ENCODE peak calls at places on chromosomes 2 and 18, in seven cellular contexts. N is fibroblast of villous mesenchyme; T is CD8-positive, alpha-beta T cell; K is lung; H is PC-9; Y is naive thymus-derived CD4-positive, alpha-beta T cell; X is cardiac fibroblast. B is an unnamed sample.
A peak's percentile ranks its signal among the peaks of the same experiment; 100 is the strongest.

GRCh38 chr2:98923244-98923940 is 12.6 kb downstream of the CRACDL start:
- DNase-seq in N (no peak), X (no peak), K (no peak), T (no peak), Y (no peak), H (no peak), B (no peak)

GRCh38 chr2:210503622-210504300 is 27.2 kb upstream of the LANCL1 start:
- DNase-seq in K (no peak), Y (no peak), H (no peak), T (no peak), X (peak; percentile 9), N (no peak), B (no peak)

GRCh38 chr2:173002751-173003541 is 72.7 kb upstream of the MAP3K20 start:
- DNase-seq in Y (no peak), K (no peak), T (no peak), N (no peak), X (no peak), H (no peak), B (no peak)

GRCh38 chr2:157990173-157990572 is 111.5 kb upstream of the UPP2 start:
- DNase-seq in N (no peak), X (no peak), T (no peak), Y (no peak), H (no peak), K (no peak), B (no peak)

GRCh38 chr2:183149489-183149888 is 25.2 kb downstream of the NUP35 start:
- DNase-seq in X (peak; percentile 33), N (peak; percentile 69), T (no peak), K (no peak), H (no peak), Y (no peak), B (no peak)

GRCh38 chr2:74778381-74779371 is 55.3 kb upstream of the HK2 start:
- DNase-seq in T (no peak), N (no peak), K (no peak), X (peak; percentile 22), Y (no peak), H (no peak), B (no peak)

GRCh38 chr2:159091381-159091780 is 122.9 kb downstream of the TANC1 start:
- DNase-seq in Y (no peak), K (no peak), X (peak; percentile 89), H (no peak), N (peak; percentile 79), T (no peak), B (no peak)

GRCh38 chr2:50006327-50006726 is 852.0 kb upstream of the FSHR start:
- DNase-seq in H (no peak), X (no peak), T (no peak), K (no peak), N (no peak), Y (no peak), B (no peak)

GRCh38 chr2:126495189-126495588 is 160.8 kb upstream of the GYPC start:
- DNase-seq in Y (no peak), K (no peak), H (no peak), X (no peak), N (no peak), T (no peak), B (no peak)

GRCh38 chr18:59792353-59792752 is 95.1 kb upstream of the CCBE1 start:
- DNase-seq in H (no peak), X (no peak), T (no peak), N (no peak), Y (no peak), K (no peak), B (no peak)

DNA sequence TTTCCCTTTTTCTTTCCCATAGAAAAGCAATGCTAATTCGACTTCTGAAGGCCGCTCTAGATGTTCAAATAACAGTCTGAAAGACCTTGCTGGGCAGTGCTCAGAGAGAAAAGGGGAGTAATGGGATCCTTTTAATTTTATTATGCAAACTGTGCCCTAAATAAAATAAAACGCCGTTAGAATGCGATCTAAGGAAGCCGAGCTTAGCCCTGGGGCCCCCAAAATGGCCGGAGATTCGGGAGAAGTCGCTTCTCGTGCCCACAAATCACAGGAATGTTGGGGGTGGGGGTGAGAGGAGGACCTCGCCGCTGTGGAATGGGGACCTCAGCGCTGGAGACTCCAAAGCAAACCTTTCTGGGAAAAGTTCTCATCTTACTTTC is 8.4 kb upstream of the POU3F3 start:
- DNase-seq in X (no peak), T (no peak), H (no peak), N (no peak), K (no peak), Y (no peak), B (no peak)
- H3K4me3 ChIP-seq in X (no peak overlapping the region), T (no peak overlapping the region), H (no peak overlapping the region), N (no peak overlapping the region), K (no peak overlapping the region), Y (no peak overlapping the region), B (no peak overlapping the region)

DNA sequence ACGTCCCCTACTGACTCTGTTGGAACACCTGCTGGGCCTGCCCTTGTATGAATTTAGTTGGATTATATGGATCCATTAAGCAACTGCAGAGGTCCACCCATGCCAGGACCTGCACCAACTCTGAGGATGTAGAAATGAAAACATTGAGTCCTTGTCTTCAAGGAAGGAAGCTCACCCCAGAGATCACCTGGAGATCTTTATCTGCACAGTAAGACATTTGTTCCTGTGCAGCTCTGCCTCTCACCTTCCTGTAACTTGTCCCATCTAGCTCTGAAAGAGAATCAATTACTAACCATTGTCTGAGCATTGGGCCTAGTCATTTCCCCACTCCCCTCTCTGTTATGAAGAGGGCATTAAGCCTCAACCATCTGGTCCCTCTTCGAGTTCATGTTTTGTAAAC is 105.2 kb upstream of the YWHAQ start:
- DNase-seq in X (no peak), T (no peak), N (no peak), H (no peak), Y (no peak), K (no peak), B (no peak)
- H3K4me3 ChIP-seq in X (no peak overlapping the region), T (no peak overlapping the region), N (no peak overlapping the region), H (no peak overlapping the region), Y (no peak overlapping the region), K (no peak overlapping the region), B (no peak overlapping the region)

GRCh38 chr18:26091047-26091630 is 726 bp upstream of the SS18 start:
- DNase-seq in N (no peak), K (no peak), Y (no peak), T (no peak), H (no peak), X (no peak), B (no peak)

GRCh38 chr18:26090130-26091046 is at the start of gene SS18:
- DNase-seq in H (peak; percentile 85), N (peak; percentile 96), Y (peak; percentile 83), T (peak; percentile 89), K (peak; percentile 94), X (peak; percentile 96), B (peak; percentile 62)

GRCh38 chr18:26086959-26087358 is 3.5 kb downstream of the SS18 start:
- DNase-seq in H (no peak), T (no peak), Y (no peak), X (no peak), K (no peak), N (no peak), B (no peak)

GRCh38 chr18:26089247-26090129 is 925 bp downstream of the SS18 start:
- DNase-seq in Y (no peak), N (peak; percentile 52), X (peak; percentile 63), H (no peak), T (no peak), K (no peak), B (no peak)

GRCh38 chr18:26088482-26088881 is 1.9 kb downstream of the SS18 start:
- DNase-seq in Y (no peak), N (peak; percentile 16), T (no peak), H (no peak), X (peak; percentile 32), K (no peak), B (no peak)
- H3K4me3 ChIP-seq in Y (peak overlapping the region; percentile 95), N (peak overlapping the region; percentile 91), T (no peak overlapping the region), H (peak overlapping the region; percentile 73), X (peak overlapping the region; percentile 3), K (no peak overlapping the region), B (peak overlapping the region; percentile 56)

GRCh38 chr2:160199683-160200389 is at the start of gene ITGB6:
- DNase-seq in H (no peak), K (no peak), N (no peak), Y (no peak), X (no peak), T (no peak), B (no peak)
- H3K4me3 ChIP-seq in H (peak within 1 kb of the TSS; percentile 68), K (no peak within 1 kb of the TSS), N (no peak within 1 kb of the TSS), Y (no peak within 1 kb of the TSS), X (no peak within 1 kb of the TSS), T (no peak within 1 kb of the TSS), B (peak within 1 kb of the TSS; percentile 57)

GRCh38 chr18:77086034-77086433 is 46.5 kb downstream of the MBP start:
- DNase-seq in X (peak; percentile 84), H (no peak), Y (no peak), N (peak; percentile 86), T (no peak), K (no peak), B (no peak)
- H3K4me3 ChIP-seq in X (no peak overlapping the region), H (no peak overlapping the region), Y (no peak overlapping the region), N (no peak overlapping the region), T (no peak overlapping the region), K (no peak overlapping the region), B (no peak overlapping the region)

GRCh38 chr2:203535784-203536590 is 886 bp upstream of the RAPH1 start:
- DNase-seq in H (no peak), T (no peak), K (no peak), Y (no peak), N (peak; percentile 15), X (peak; percentile 22), B (no peak)

GRCh38 chr2:203532957-203533695 is 2.0 kb downstream of the RAPH1 start:
- DNase-seq in X (peak; percentile 60), T (no peak), Y (no peak), K (no peak), H (no peak), N (peak; percentile 35), B (no peak)

GRCh38 chr2:203535078-203535783 is at the start of gene RAPH1:
- DNase-seq in T (peak; percentile 58), N (peak; percentile 81), H (peak; percentile 69), X (peak; percentile 88), K (peak; percentile 86), Y (peak; percentile 27), B (no peak)

GRCh38 chr2:203534486-203535077 is 519 bp downstream of the RAPH1 start:
- DNase-seq in H (no peak), X (peak; percentile 27), K (peak; percentile 35), T (peak; percentile 33), Y (peak; percentile 13), N (peak; percentile 20), B (no peak)

DNA sequence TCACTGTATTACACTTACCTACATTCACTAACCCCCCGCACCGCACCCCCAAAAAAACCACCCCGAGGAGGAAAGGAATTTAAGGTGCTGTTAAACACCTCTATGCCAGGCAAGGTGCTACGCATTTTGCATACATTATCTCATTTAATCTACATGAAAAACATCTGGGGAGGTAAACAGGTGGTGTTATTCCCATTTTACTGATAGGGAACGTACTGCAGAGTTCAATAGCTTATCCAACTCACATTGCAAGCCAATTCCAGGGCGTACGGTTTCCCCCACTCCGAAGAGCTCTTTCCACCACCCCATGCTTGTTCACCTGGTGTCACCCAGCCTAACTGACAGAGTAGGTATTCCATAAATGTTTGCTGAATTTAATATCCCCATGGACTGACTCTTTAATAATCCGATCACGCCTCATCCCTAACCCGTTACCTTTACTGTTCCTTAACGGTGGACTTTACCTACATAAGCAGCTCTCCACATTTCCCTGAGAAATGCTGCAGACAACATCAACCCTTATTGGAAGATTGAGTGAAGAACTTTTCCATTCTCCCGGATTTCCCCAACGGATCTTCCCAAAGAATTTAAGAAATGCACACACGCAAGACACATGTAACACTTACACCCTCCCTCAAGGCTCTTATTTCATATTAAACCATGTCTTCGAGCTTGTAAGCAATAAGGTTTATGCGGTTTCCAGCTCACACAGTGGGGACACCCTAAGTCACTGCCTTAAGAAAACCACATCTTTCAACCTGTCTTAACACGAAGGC is 1.2 kb downstream of the RAPH1 start:
- DNase-seq in K (no peak), T (peak; percentile 14), Y (no peak), X (peak; percentile 56), N (peak; percentile 77), H (no peak), B (no peak)
- H3K4me3 ChIP-seq in K (peak overlapping the region; percentile 70), T (no peak overlapping the region), Y (peak overlapping the region; percentile 71), X (peak overlapping the region; percentile 93), N (peak overlapping the region; percentile 95), H (peak overlapping the region; percentile 79), B (peak overlapping the region; percentile 79)

GRCh38 chr2:168212167-168212566 is 35.2 kb downstream of the STK39 start:
- DNase-seq in K (no peak), Y (no peak), H (no peak), T (no peak), X (no peak), N (no peak), B (no peak)
- H3K4me3 ChIP-seq in K (no peak overlapping the region), Y (no peak overlapping the region), H (no peak overlapping the region), T (no peak overlapping the region), X (no peak overlapping the region), N (no peak overlapping the region), B (no peak overlapping the region)